ENCODE peak calls at places on chromosomes 7 and 10, in seven cellular contexts. One of them, this sample, is unnamed.

GRCh38 chr10:132570265-132570664 is 32.7 kb downstream of the INPP5A start:
- DNase-seq in PC-3: no peak
- DNase-seq in GM20000: no peak
- DNase-seq in RWPE1: no peak
- DNase-seq in cardiac fibroblast: no peak
- DNase-seq in mammary epithelial cell: no peak
- DNase-seq in AG09319: no peak
- DNase-seq in this sample: no peak

GRCh38 chr7:94043299-94043698 is 39.1 kb upstream of the BET1 start:
- DNase-seq in PC-3: peak; percentile 82
- DNase-seq in GM20000: no peak
- DNase-seq in RWPE1: peak; percentile 60
- DNase-seq in cardiac fibroblast: peak; percentile 91
- DNase-seq in mammary epithelial cell: peak; percentile 79
- DNase-seq in AG09319: no peak
- DNase-seq in this sample: peak; percentile 75

GRCh38 chr10:62735464-62736188 is 68.9 kb upstream of the ADO start:
- DNase-seq in PC-3: peak; percentile 99
- DNase-seq in GM20000: peak; percentile 32
- DNase-seq in RWPE1: peak; percentile 18
- DNase-seq in cardiac fibroblast: peak; percentile 36
- DNase-seq in mammary epithelial cell: peak; percentile 50
- DNase-seq in AG09319: no peak
- DNase-seq in this sample: peak; percentile 62

GRCh38 chr10:74821501-74821900 is 4.9 kb upstream of the KAT6B start:
- DNase-seq in PC-3: peak; percentile 95
- DNase-seq in GM20000: no peak
- DNase-seq in RWPE1: no peak
- DNase-seq in cardiac fibroblast: no peak
- DNase-seq in mammary epithelial cell: no peak
- DNase-seq in AG09319: no peak
- DNase-seq in this sample: no peak

GRCh38 chr7:117047496-117047895 is 94.2 kb downstream of the ST7 start:
- DNase-seq in PC-3: no peak
- DNase-seq in GM20000: no peak
- DNase-seq in RWPE1: no peak
- DNase-seq in cardiac fibroblast: peak; percentile 27
- DNase-seq in mammary epithelial cell: no peak
- DNase-seq in AG09319: peak; percentile 70
- DNase-seq in this sample: peak; percentile 7

GRCh38 chr7:133535308-133535707 is 282.4 kb downstream of the EXOC4 start:
- DNase-seq in PC-3: no peak
- DNase-seq in GM20000: no peak
- DNase-seq in RWPE1: no peak
- DNase-seq in cardiac fibroblast: no peak
- DNase-seq in mammary epithelial cell: no peak
- DNase-seq in AG09319: no peak
- DNase-seq in this sample: no peak

GRCh38 chr7:102403563-102403962 is 7.4 kb downstream of the PRKRIP1 start:
- DNase-seq in PC-3: no peak
- DNase-seq in GM20000: no peak
- DNase-seq in RWPE1: no peak
- DNase-seq in cardiac fibroblast: no peak
- DNase-seq in mammary epithelial cell: no peak
- DNase-seq in AG09319: no peak
- DNase-seq in this sample: no peak

GRCh38 chr10:13526952-13527863 is 1.6 kb downstream of the BEND7 start:
- DNase-seq in PC-3: peak; percentile 34
- DNase-seq in GM20000: peak; percentile 30
- DNase-seq in RWPE1: peak; percentile 82
- DNase-seq in cardiac fibroblast: peak; percentile 57
- DNase-seq in mammary epithelial cell: peak; percentile 63
- DNase-seq in AG09319: no peak
- DNase-seq in this sample: peak; percentile 36

GRCh38 chr7:100694196-100694745 is at the start of gene GIGYF1:
- DNase-seq in PC-3: peak; percentile 36
- DNase-seq in GM20000: peak; percentile 93
- DNase-seq in RWPE1: peak; percentile 84
- DNase-seq in cardiac fibroblast: peak; percentile 52
- DNase-seq in mammary epithelial cell: peak; percentile 31
- DNase-seq in AG09319: no peak
- DNase-seq in this sample: peak; percentile 47

GRCh38 chr7:124566576-124566975 is 199.0 kb downstream of the GPR37 start:
- DNase-seq in PC-3: peak; percentile 92
- DNase-seq in GM20000: no peak
- DNase-seq in RWPE1: peak; percentile 49
- DNase-seq in cardiac fibroblast: no peak
- DNase-seq in mammary epithelial cell: peak; percentile 75
- DNase-seq in AG09319: peak; percentile 16
- DNase-seq in this sample: peak; percentile 98

GRCh38 chr7:22488643-22489462 is 11.1 kb downstream of the STEAP1B start:
- DNase-seq in PC-3: peak; percentile 86
- DNase-seq in GM20000: peak; percentile 71
- DNase-seq in RWPE1: peak; percentile 75
- DNase-seq in cardiac fibroblast: peak; percentile 82
- DNase-seq in mammary epithelial cell: peak; percentile 54
- DNase-seq in AG09319: peak; percentile 39
- DNase-seq in this sample: peak; percentile 83

GRCh38 chr10:78356291-78356915 is 322.7 kb downstream of the RPS24 start:
- DNase-seq in PC-3: no peak
- DNase-seq in GM20000: no peak
- DNase-seq in RWPE1: no peak
- DNase-seq in cardiac fibroblast: no peak
- DNase-seq in mammary epithelial cell: no peak
- DNase-seq in AG09319: no peak
- DNase-seq in this sample: no peak

GRCh38 chr10:63642808-63643207 is 121.6 kb downstream of the REEP3 start:
- DNase-seq in PC-3: no peak
- DNase-seq in GM20000: no peak
- DNase-seq in RWPE1: no peak
- DNase-seq in cardiac fibroblast: no peak
- DNase-seq in mammary epithelial cell: no peak
- DNase-seq in AG09319: no peak
- DNase-seq in this sample: no peak

GRCh38 chr7:39413866-39414668 is 152.1 kb upstream of the YAE1 start:
- DNase-seq in PC-3: peak; percentile 10
- DNase-seq in GM20000: peak; percentile 71
- DNase-seq in RWPE1: peak; percentile 23
- DNase-seq in cardiac fibroblast: peak; percentile 40
- DNase-seq in mammary epithelial cell: peak; percentile 17
- DNase-seq in AG09319: no peak
- DNase-seq in this sample: no peak

GRCh38 chr7:66883716-66884115 is 37.3 kb upstream of the TMEM248 start:
- DNase-seq in PC-3: peak; percentile 54
- DNase-seq in GM20000: no peak
- DNase-seq in RWPE1: peak; percentile 8
- DNase-seq in cardiac fibroblast: peak; percentile 63
- DNase-seq in mammary epithelial cell: peak; percentile 65
- DNase-seq in AG09319: no peak
- DNase-seq in this sample: peak; percentile 8

GRCh38 chr7:139054101-139054500 is 18.3 kb upstream of the ZC3HAV1L start:
- DNase-seq in PC-3: no peak
- DNase-seq in GM20000: no peak
- DNase-seq in RWPE1: no peak
- DNase-seq in cardiac fibroblast: no peak
- DNase-seq in mammary epithelial cell: peak; percentile 14
- DNase-seq in AG09319: no peak
- DNase-seq in this sample: no peak

GRCh38 chr7:15764986-15765385 is 78.5 kb upstream of the MEOX2 start:
- DNase-seq in PC-3: no peak
- DNase-seq in GM20000: no peak
- DNase-seq in RWPE1: no peak
- DNase-seq in cardiac fibroblast: peak; percentile 7
- DNase-seq in mammary epithelial cell: no peak
- DNase-seq in AG09319: no peak
- DNase-seq in this sample: no peak

GRCh38 chr10:100912013-100912608 is 652 bp upstream of the SLF2 start:
- DNase-seq in PC-3: no peak
- DNase-seq in GM20000: no peak
- DNase-seq in RWPE1: no peak
- DNase-seq in cardiac fibroblast: no peak
- DNase-seq in mammary epithelial cell: no peak
- DNase-seq in AG09319: no peak
- DNase-seq in this sample: peak; percentile 8

GRCh38 chr7:29989257-29989995 is at the start of gene SCRN1:
- DNase-seq in PC-3: peak; percentile 25
- DNase-seq in GM20000: peak; percentile 85
- DNase-seq in RWPE1: peak; percentile 56
- DNase-seq in cardiac fibroblast: peak; percentile 27
- DNase-seq in mammary epithelial cell: peak; percentile 42
- DNase-seq in AG09319: no peak
- DNase-seq in this sample: peak; percentile 4

GRCh38 chr10:62860946-62861345 is 44.8 kb upstream of the EGR2 start:
- DNase-seq in PC-3: peak; percentile 61
- DNase-seq in GM20000: no peak
- DNase-seq in RWPE1: no peak
- DNase-seq in cardiac fibroblast: peak; percentile 25
- DNase-seq in mammary epithelial cell: no peak
- DNase-seq in AG09319: no peak
- DNase-seq in this sample: peak; percentile 27

GRCh38 chr7:141785711-141786552 is 4.1 kb upstream of the TAS2R5 start:
- DNase-seq in PC-3: peak; percentile 69
- DNase-seq in GM20000: peak; percentile 60
- DNase-seq in RWPE1: peak; percentile 20
- DNase-seq in cardiac fibroblast: peak; percentile 74
- DNase-seq in mammary epithelial cell: peak; percentile 39
- DNase-seq in AG09319: peak; percentile 15
- DNase-seq in this sample: peak; percentile 62

GRCh38 chr10:109773818-109774440 is 149.4 kb downstream of the XPNPEP1 start:
- DNase-seq in PC-3: peak; percentile 61
- DNase-seq in GM20000: peak; percentile 23
- DNase-seq in RWPE1: peak; percentile 8
- DNase-seq in cardiac fibroblast: peak; percentile 66
- DNase-seq in mammary epithelial cell: peak; percentile 4
- DNase-seq in AG09319: no peak
- DNase-seq in this sample: peak; percentile 55

GRCh38 chr7:158527038-158527437 is 60.6 kb downstream of the PTPRN2 start:
- DNase-seq in PC-3: no peak
- DNase-seq in GM20000: no peak
- DNase-seq in RWPE1: no peak
- DNase-seq in cardiac fibroblast: no peak
- DNase-seq in mammary epithelial cell: no peak
- DNase-seq in AG09319: no peak
- DNase-seq in this sample: no peak

GRCh38 chr7:110573862-110574528 is 516.9 kb upstream of the LRRN3 start:
- DNase-seq in PC-3: peak; percentile 85
- DNase-seq in GM20000: no peak
- DNase-seq in RWPE1: peak; percentile 34
- DNase-seq in cardiac fibroblast: peak; percentile 65
- DNase-seq in mammary epithelial cell: peak; percentile 71
- DNase-seq in AG09319: no peak
- DNase-seq in this sample: peak; percentile 62

GRCh38 chr10:62792261-62792660 is 12.3 kb upstream of the ADO start:
- DNase-seq in PC-3: no peak
- DNase-seq in GM20000: no peak
- DNase-seq in RWPE1: no peak
- DNase-seq in cardiac fibroblast: no peak
- DNase-seq in mammary epithelial cell: no peak
- DNase-seq in AG09319: no peak
- DNase-seq in this sample: no peak

GRCh38 chr10:117107280-117107679 is 30.8 kb downstream of the VAX1 start:
- DNase-seq in PC-3: no peak
- DNase-seq in GM20000: no peak
- DNase-seq in RWPE1: no peak
- DNase-seq in cardiac fibroblast: no peak
- DNase-seq in mammary epithelial cell: no peak
- DNase-seq in AG09319: no peak
- DNase-seq in this sample: no peak

GRCh38 chr10:117112220-117112619 is 25.9 kb downstream of the VAX1 start:
- DNase-seq in PC-3: peak; percentile 25
- DNase-seq in GM20000: no peak
- DNase-seq in RWPE1: no peak
- DNase-seq in cardiac fibroblast: no peak
- DNase-seq in mammary epithelial cell: peak; percentile 12
- DNase-seq in AG09319: no peak
- DNase-seq in this sample: peak; percentile 22
- TF ChIP-seq CTCF in PC-3: peak; percentile 62
- TF ChIP-seq CTCF in GM20000: no peak
- TF ChIP-seq CTCF in RWPE1: no peak
- TF ChIP-seq CTCF in cardiac fibroblast: peak; percentile 30
- TF ChIP-seq CTCF in mammary epithelial cell: peak; percentile 48
- TF ChIP-seq CTCF in AG09319: peak; percentile 27
- TF ChIP-seq CTCF in this sample: peak; percentile 35

GRCh38 chr7:47576031-47576908 is 5.6 kb downstream of the TNS3 start:
- DNase-seq in PC-3: peak; percentile 96
- DNase-seq in GM20000: no peak
- DNase-seq in RWPE1: no peak
- DNase-seq in cardiac fibroblast: no peak
- DNase-seq in mammary epithelial cell: peak; percentile 55
- DNase-seq in AG09319: no peak
- DNase-seq in this sample: no peak
- TF ChIP-seq CTCF in PC-3: no peak
- TF ChIP-seq CTCF in GM20000: no peak
- TF ChIP-seq CTCF in RWPE1: no peak
- TF ChIP-seq CTCF in cardiac fibroblast: no peak
- TF ChIP-seq CTCF in mammary epithelial cell: no peak
- TF ChIP-seq CTCF in AG09319: no peak
- TF ChIP-seq CTCF in this sample: no peak

DNA sequence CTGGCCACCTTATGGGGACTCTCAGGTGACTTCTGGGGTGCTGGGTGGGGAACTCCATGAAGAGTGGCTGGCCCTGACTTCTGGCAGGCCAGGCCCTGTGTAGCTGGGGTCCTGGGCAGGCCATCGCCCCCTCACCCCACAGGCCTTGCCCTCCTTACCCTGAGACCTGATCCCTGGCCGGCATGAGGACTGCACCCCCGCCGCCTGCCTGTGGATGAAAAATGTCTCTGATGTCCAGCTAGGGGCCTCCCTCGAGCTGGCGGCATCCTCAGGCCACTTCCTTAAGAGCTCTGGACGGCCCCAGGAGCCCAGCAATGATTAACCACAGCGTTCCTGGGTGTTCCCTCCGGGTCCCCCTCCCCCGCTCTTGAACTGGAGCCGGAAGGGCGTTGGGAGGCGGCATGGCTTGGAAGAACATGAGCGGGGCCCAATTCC is 31.8 kb upstream of the SHH start:
- DNase-seq in PC-3: peak; percentile 84
- DNase-seq in GM20000: no peak
- DNase-seq in RWPE1: no peak
- DNase-seq in cardiac fibroblast: no peak
- DNase-seq in mammary epithelial cell: no peak
- DNase-seq in AG09319: no peak
- DNase-seq in this sample: no peak
- TF ChIP-seq CTCF in PC-3: peak; percentile 32
- TF ChIP-seq CTCF in GM20000: no peak
- TF ChIP-seq CTCF in RWPE1: no peak
- TF ChIP-seq CTCF in cardiac fibroblast: no peak
- TF ChIP-seq CTCF in mammary epithelial cell: no peak
- TF ChIP-seq CTCF in AG09319: no peak
- TF ChIP-seq CTCF in this sample: no peak

DNA sequence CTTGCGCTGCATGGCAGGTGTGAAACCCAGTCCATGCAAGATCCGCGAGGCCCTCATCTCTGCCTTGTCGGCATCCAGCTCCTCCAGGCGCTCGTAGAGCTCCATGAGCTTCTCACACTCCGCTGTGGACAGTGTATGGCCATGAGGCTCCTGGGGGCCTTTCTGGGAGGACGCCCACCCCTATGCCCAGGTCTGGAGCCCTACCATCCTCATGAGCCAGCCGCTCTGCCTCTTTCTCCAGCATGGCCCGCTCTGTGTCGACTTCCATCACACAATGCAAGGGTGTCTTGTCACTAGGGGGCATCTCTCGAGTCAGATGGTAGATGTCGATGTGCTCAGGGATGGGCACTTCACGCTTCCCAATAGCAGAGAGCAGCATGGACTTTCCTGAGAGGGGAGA is 3.3 kb downstream of the ABCF2 start:
- DNase-seq in PC-3: peak; percentile 0
- DNase-seq in GM20000: no peak
- DNase-seq in RWPE1: no peak
- DNase-seq in cardiac fibroblast: no peak
- DNase-seq in mammary epithelial cell: no peak
- DNase-seq in AG09319: no peak
- DNase-seq in this sample: no peak
- TF ChIP-seq CTCF in PC-3: peak; percentile 19
- TF ChIP-seq CTCF in GM20000: no peak
- TF ChIP-seq CTCF in RWPE1: no peak
- TF ChIP-seq CTCF in cardiac fibroblast: no peak
- TF ChIP-seq CTCF in mammary epithelial cell: no peak
- TF ChIP-seq CTCF in AG09319: no peak
- TF ChIP-seq CTCF in this sample: no peak

This sample was measured in MCF 10A.